ENCODE peak calls at places on chromosomes 12 and 14, in nine cellular contexts. Y is transverse colon, A is Peyer's patch, I is IMR-90, H is tibial nerve, E is uterus, P is K562, C is HCT116, G is lower leg skin. S is an unnamed sample.

GRCh38 chr12:122834229-122834920 is 882 bp upstream of the HIP1R start:
- DNase-seq in C (peak; percentile 35), A (peak; percentile 82), P (peak; percentile 43), G (peak; percentile 90), E (no peak), Y (peak; percentile 55), H (no peak), I (peak; percentile 44), S (no peak)

GRCh38 chr12:96513681-96514080 is 24.3 kb downstream of the CFAP54 start:
- DNase-seq in A (no peak), G (no peak), P (no peak), H (no peak), I (peak; percentile 24), C (no peak), Y (no peak), E (no peak), S (no peak)

GRCh38 chr14:76827696-76828301 is 1.6 kb downstream of the LRRC74A start:
- DNase-seq in I (no peak), P (no peak), E (peak; percentile 36), H (no peak), A (no peak), G (no peak), Y (no peak), C (no peak), S (no peak)

GRCh38 chr12:46480724-46481123 is 108.2 kb upstream of the SLC38A2 start:
- DNase-seq in Y (no peak), H (no peak), G (no peak), I (no peak), P (no peak), A (no peak), E (no peak), C (no peak), S (no peak)

GRCh38 chr14:87097021-87097420 is 896.0 kb downstream of the GALC start:
- DNase-seq in E (no peak), H (no peak), P (no peak), G (no peak), I (peak; percentile 80), Y (no peak), A (no peak), C (no peak), S (no peak)

GRCh38 chr14:96478119-96478518 is 24.1 kb upstream of the PAPOLA start:
- DNase-seq in Y (no peak), C (no peak), A (no peak), I (no peak), H (no peak), G (no peak), E (no peak), P (no peak), S (no peak)

GRCh38 chr14:89953602-89954001 is 928 bp downstream of the EFCAB11 start:
- DNase-seq in C (no peak), G (no peak), E (no peak), H (no peak), Y (no peak), A (no peak), P (no peak), I (no peak), S (no peak)

GRCh38 chr14:93042968-93043940 is 72.5 kb downstream of the ITPK1 start:
- DNase-seq in A (peak; percentile 93), Y (peak; percentile 92), I (peak; percentile 63), C (peak; percentile 89), G (peak; percentile 90), E (no peak), H (no peak), P (no peak), S (no peak)

GRCh38 chr12:131509706-131510105 is 201.2 kb upstream of the SFSWAP start:
- DNase-seq in P (no peak), E (no peak), G (no peak), H (no peak), C (no peak), A (no peak), Y (no peak), I (no peak), S (no peak)

GRCh38 chr12:127822743-127823433 is 444.1 kb upstream of the TMEM132C start:
- DNase-seq in Y (no peak), A (no peak), E (peak; percentile 72), G (no peak), I (no peak), H (peak; percentile 36), P (no peak), C (no peak), S (no peak)

GRCh38 chr14:20434701-20435453 is 1.1 kb downstream of the KLHL33 start:
- DNase-seq in E (peak; percentile 78), I (no peak), C (no peak), Y (peak; percentile 18), G (peak; percentile 76), H (peak; percentile 66), P (no peak), A (no peak), S (no peak)

GRCh38 chr14:83478741-83479140 is 1945.1 kb upstream of the SEL1L start:
- DNase-seq in Y (no peak), E (no peak), A (no peak), P (no peak), C (no peak), I (peak; percentile 20), G (no peak), H (no peak), S (no peak)

DNA sequence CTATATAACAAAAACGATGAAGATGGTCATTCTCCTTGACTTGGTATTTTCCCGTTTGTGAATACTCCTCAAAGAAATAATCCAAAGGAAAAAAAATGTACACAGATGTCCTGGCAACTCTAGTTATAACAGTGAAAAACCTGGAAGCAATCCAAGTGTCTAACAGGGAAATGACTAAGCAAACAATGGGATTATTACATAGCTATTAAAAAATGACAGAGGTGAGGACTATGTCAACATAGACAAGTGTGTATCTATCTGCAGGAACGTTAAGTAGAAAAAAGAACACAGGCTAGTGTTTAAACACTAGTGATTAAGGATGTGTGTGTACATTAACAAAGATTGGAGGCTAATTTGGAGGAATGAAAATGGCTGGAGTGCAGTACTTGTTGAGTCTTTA is 5.9 kb upstream of the APOLD1 start:
- DNase-seq in I (peak; percentile 96), A (no peak), G (no peak), Y (no peak), H (no peak), E (no peak), P (no peak), C (no peak), S (no peak)
- TF ChIP-seq POLR2A in I (no peak), A (no peak), G (no peak), Y (no peak), H (no peak), E (no peak), P (no peak), C (no peak), S (no peak)

DNA sequence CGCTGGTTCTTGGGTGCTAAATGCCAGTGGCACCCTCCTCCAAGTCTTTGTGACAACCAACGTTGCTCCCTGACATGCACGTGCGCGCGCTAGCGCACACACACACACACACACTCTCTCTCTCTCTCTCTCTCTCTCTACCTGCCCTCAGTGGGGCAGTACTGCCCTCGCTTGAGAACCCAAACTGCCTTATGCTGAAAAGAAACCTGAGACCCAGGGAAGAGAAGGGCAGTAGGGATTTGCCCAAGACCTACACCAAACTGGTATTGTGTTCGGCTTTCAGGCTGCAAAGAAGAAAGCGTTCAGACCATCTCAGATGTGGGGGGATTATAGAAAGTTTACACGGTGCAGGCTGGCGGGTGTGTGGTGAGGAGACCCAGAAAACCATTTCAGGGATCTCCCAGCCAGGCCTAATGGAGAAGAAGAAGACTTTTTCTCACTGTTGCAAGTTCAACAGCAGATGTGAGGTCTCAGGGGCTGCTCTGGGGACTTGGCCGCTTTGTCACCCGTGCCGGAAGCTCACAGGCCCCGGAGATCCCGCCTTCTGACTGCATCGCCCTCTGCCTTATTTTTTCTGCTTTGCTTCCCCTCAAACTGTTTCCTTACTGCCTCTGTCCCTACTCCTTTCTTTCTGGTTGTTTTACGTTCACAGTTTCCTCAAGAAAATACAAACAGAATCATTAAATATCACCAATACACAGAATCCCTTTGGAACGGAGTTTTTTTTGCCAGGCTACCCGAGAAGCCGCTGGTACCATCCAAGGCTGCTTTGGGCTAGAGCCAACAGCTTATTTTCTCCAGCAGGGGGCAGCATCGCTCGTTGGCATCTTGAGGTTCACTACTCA is 82.4 kb downstream of the PPM1A start:
- DNase-seq in C (peak; percentile 67), G (peak; percentile 87), P (peak; percentile 79), Y (peak; percentile 74), A (peak; percentile 88), H (peak; percentile 29), I (peak; percentile 37), E (peak; percentile 33), S (peak; percentile 39)
- TF ChIP-seq POLR2A in C (no peak), G (no peak), P (peak; percentile 38), Y (peak; percentile 11), A (no peak), H (no peak), I (no peak), E (no peak), S (peak; percentile 64)

GRCh38 chr12:54047160-54047963 is 6.3 kb upstream of the HOXC4 start:
- DNase-seq in A (no peak), Y (no peak), P (no peak), H (no peak), I (no peak), E (no peak), G (no peak), C (no peak), S (no peak)
- TF ChIP-seq POLR2A in A (no peak), Y (no peak), P (no peak), H (no peak), I (no peak), E (no peak), G (no peak), C (no peak), S (no peak)

GRCh38 chr12:6944381-6945186 is 762 bp downstream of the C12orf57 start:
- DNase-seq in E (peak; percentile 94), C (peak; percentile 89), Y (peak; percentile 96), H (peak; percentile 90), P (peak; percentile 92), G (peak; percentile 99), I (peak; percentile 92), A (peak; percentile 97), S (peak; percentile 74)

GRCh38 chr12:6945613-6946012 is 1.8 kb downstream of the C12orf57 start:
- DNase-seq in G (no peak), Y (no peak), C (no peak), I (no peak), A (no peak), P (no peak), E (no peak), H (no peak), S (no peak)

GRCh38 chr12:6942331-6942665 is 1.3 kb upstream of the RNU7-1 start:
- DNase-seq in P (no peak), E (peak; percentile 45), G (peak; percentile 86), C (no peak), H (no peak), Y (no peak), I (no peak), A (no peak), S (no peak)

GRCh38 chr12:6943387-6943718 is 263 bp upstream of the RNU7-1 start:
- DNase-seq in Y (peak; percentile 85), I (peak; percentile 94), C (peak; percentile 89), H (peak; percentile 73), P (peak; percentile 87), A (peak; percentile 94), G (peak; percentile 96), E (peak; percentile 81), S (peak; percentile 91)

DNA sequence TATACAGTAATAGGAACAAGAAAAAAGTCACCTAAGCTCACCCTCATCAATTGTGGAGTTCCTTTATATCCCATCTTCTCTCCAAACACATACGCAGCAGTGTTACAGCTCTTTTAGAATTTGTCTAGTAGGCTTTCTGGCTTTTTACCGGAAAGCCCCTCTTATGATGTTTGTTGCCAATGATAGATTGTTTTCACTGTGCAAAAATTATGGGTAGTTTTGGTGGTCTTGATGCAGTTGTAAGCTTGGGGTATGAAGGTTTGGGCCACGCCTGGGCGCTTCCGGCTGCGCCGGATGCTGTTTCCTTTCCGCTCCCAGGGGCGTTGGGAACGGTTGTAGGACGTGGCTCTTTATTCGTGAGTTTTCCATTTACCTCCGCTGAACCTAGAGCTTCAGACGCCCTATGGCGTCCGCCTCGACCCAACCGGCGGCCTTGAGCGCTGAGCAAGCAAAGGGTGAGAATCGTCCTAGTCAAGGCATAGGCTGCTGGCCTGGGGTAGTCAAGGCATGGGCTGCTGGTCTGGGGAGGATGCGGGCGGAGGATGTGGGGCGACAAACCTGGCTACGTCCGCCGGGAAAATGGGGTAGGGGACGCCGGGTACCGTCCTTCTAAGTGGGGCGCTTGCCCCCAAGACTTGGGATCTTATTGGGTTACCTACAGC is at the start of the genes C12orf57 and RNU7-1:
- DNase-seq in I (peak; percentile 89), H (no peak), G (peak; percentile 94), A (peak; percentile 87), E (peak; percentile 79), C (peak; percentile 96), Y (peak; percentile 87), P (peak; percentile 94), S (no peak)
- TF ChIP-seq POLR2A in I (peak; percentile 99), H (no peak), G (peak; percentile 68), A (peak; percentile 97), E (peak; percentile 57), C (peak; percentile 100), Y (peak; percentile 98), P (peak; percentile 100), S (peak; percentile 99)